ENCODE peak calls at places on chromosomes 13 and 19, in ten cellular contexts. M is lung, X is brain microvascular endothelial cell, D is colonic mucosa, H is ascending aorta, Z is adrenal gland, E is mammary epithelial cell, K is tibial artery, S is psoas muscle, A is fibroblast of lung. G is an unnamed sample.

GRCh38 chr19:45809643-45810159 is 5.4 kb downstream of the RSPH6A start:
- DNase-seq in M (no peak), X (peak; percentile 45), D (no peak), H (no peak), Z (no peak), E (peak; percentile 45), K (no peak), S (no peak), A (peak; percentile 81), G (no peak)

GRCh38 chr19:14619404-14619803 is 36.5 kb downstream of the CLEC17A start:
- DNase-seq in M (no peak), X (no peak), D (no peak), H (no peak), Z (no peak), E (no peak), K (no peak), S (no peak), A (no peak), G (no peak)

GRCh38 chr13:98528663-98529064 is 48.2 kb downstream of the STK24 start:
- DNase-seq in M (no peak), X (no peak), D (no peak), H (no peak), Z (peak; percentile 49), E (no peak), K (no peak), S (peak; percentile 63), A (peak; percentile 63), G (no peak)

GRCh38 chr13:99959538-99960230 is 11.9 kb downstream of the ZIC5 start:
- DNase-seq in M (no peak), X (no peak), D (no peak), H (peak; percentile 44), Z (no peak), E (peak; percentile 23), K (no peak), S (no peak), A (no peak), G (peak; percentile 9)

GRCh38 chr19:45972081-45972943 is 1.4 kb downstream of the NOVA2 start:
- DNase-seq in M (no peak), X (no peak), D (no peak), H (no peak), Z (no peak), E (no peak), K (peak; percentile 24), S (no peak), A (peak; percentile 3), G (no peak)

GRCh38 chr13:40057228-40057627 is 401.8 kb downstream of the COG6 start:
- DNase-seq in M (no peak), X (no peak), D (no peak), H (no peak), Z (no peak), E (no peak), K (no peak), S (no peak), A (no peak), G (no peak)

GRCh38 chr19:28396259-28396940 is 816.6 kb downstream of the UQCRFS1 start:
- DNase-seq in M (no peak), X (no peak), D (no peak), H (no peak), Z (no peak), E (no peak), K (no peak), S (no peak), A (no peak), G (no peak)

GRCh38 chr19:56101746-56102535 is 19.2 kb downstream of the ZNF787 start:
- DNase-seq in M (no peak), X (no peak), D (no peak), H (no peak), Z (no peak), E (no peak), K (no peak), S (no peak), A (no peak), G (no peak)

GRCh38 chr13:113305208-113305607 is 8.2 kb downstream of the LAMP1 start:
- DNase-seq in M (no peak), X (peak; percentile 68), D (no peak), H (no peak), Z (no peak), E (peak; percentile 91), K (no peak), S (peak; percentile 56), A (peak; percentile 79), G (no peak)

GRCh38 chr19:50204811-50205675 is 1.6 kb downstream of the MYH14 start:
- DNase-seq in M (peak; percentile 83), X (no peak), D (peak; percentile 95), H (no peak), Z (no peak), E (no peak), K (no peak), S (peak; percentile 82), A (no peak), G (peak; percentile 52)

GRCh38 chr19:33500991-33501390 is 20.6 kb downstream of the PEPD start:
- DNase-seq in M (no peak), X (no peak), D (no peak), H (no peak), Z (no peak), E (no peak), K (no peak), S (no peak), A (no peak), G (no peak)
- TF ChIP-seq CTCF in M (no peak), X (no peak), D (no peak), H (no peak), Z (no peak), E (no peak), K (no peak), S (no peak), A (no peak), G (no peak)

GRCh38 chr19:19224852-19225494 is 13.2 kb downstream of the NCAN start:
- DNase-seq in M (peak; percentile 71), X (peak; percentile 45), D (peak; percentile 80), H (peak; percentile 70), Z (peak; percentile 52), E (peak; percentile 59), K (peak; percentile 27), S (peak; percentile 67), A (no peak), G (peak; percentile 70)
- H3K4me3 ChIP-seq in M (no peak overlapping the region), X (no peak overlapping the region), D (peak overlapping the region; percentile 47), H (peak overlapping the region; percentile 34), Z (peak overlapping the region; percentile 44), E (peak overlapping the region; percentile 30), K (peak overlapping the region; percentile 45), S (peak overlapping the region; percentile 52), A (no peak overlapping the region), G (peak overlapping the region; percentile 9)

GRCh38 chr19:17418710-17419109 is 1.1 kb upstream of the MVB12A start:
- DNase-seq in M (no peak), X (no peak), D (no peak), H (no peak), Z (no peak), E (no peak), K (no peak), S (no peak), A (no peak), G (no peak)
- H3K27ac ChIP-seq in M (no peak overlapping the region), X (no peak overlapping the region), D (no peak overlapping the region), H (no peak overlapping the region), Z (peak overlapping the region; percentile 82), E (peak overlapping the region; percentile 35), K (no peak overlapping the region), S (peak overlapping the region; percentile 89), A (no peak overlapping the region), G (peak overlapping the region; percentile 90)

GRCh38 chr13:41668130-41668757 is 210.9 kb downstream of the RGCC start:
- DNase-seq in M (peak; percentile 58), X (peak; percentile 91), D (peak; percentile 50), H (peak; percentile 80), Z (peak; percentile 63), E (peak; percentile 82), K (peak; percentile 57), S (no peak), A (peak; percentile 90), G (peak; percentile 97)
- TF ChIP-seq CTCF in M (peak; percentile 80), X (peak; percentile 82), D (peak; percentile 64), H (peak; percentile 72), Z (peak; percentile 50), E (peak; percentile 76), K (peak; percentile 76), S (peak; percentile 77), A (peak; percentile 77), G (peak; percentile 77)

DNA sequence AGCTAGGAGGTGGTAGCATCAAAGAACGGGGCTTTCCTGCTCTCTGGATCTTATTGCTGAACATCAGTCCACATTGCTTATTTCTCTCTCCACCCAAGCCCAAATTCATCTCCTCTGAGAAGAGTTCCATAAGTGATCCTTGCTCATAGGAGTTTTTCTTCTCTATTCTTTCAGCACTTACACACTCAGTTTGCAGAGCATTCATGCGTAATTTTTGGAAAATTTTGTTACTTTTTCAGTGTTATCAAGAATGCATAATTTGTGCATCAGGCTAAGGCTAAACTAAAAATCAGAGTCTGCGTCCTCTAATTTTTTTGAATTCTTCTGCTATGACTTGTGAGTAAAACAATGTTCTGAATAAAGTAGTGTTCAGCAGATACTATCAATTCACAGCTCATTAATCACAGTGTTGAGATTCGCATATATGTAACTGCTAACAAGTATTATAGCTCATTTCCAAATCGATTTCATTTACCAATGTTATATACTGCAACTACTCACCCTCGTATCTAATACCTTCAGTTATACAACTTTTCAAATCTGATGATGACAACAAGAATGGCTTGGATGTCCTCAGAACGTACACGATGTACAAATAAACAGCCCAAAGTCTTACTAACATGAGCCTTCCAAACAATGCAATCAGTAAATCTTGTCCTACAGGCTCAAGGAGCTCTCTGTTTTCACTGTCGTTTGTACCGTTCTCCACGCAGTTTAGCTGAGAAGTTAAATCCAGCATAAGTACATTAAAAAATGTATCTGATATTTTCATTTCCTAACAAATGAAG is 36.3 kb upstream of the STARD13 start:
- DNase-seq in M (no peak), X (no peak), D (no peak), H (no peak), Z (no peak), E (no peak), K (no peak), S (no peak), A (no peak), G (peak; percentile 58)
- H3K4me3 ChIP-seq in M (no peak overlapping the region), X (peak overlapping the region; percentile 20), D (no peak overlapping the region), H (peak overlapping the region; percentile 16), Z (peak overlapping the region; percentile 4), E (no peak overlapping the region), K (peak overlapping the region; percentile 36), S (peak overlapping the region; percentile 37), A (peak overlapping the region; percentile 39), G (no peak overlapping the region)

GRCh38 chr19:16586477-16586871 is 14.3 kb upstream of the SLC35E1 start:
- DNase-seq in M (no peak), X (no peak), D (no peak), H (no peak), Z (no peak), E (no peak), K (no peak), S (no peak), A (no peak), G (no peak)
- H3K27ac ChIP-seq in M (no peak overlapping the region), X (no peak overlapping the region), D (peak overlapping the region; percentile 71), H (no peak overlapping the region), Z (no peak overlapping the region), E (no peak overlapping the region), K (no peak overlapping the region), S (peak overlapping the region; percentile 93), A (no peak overlapping the region), G (peak overlapping the region; percentile 79)